ENCODE peak calls at places on chromosome 12, in four cellular contexts. R is tibial nerve, D is prostate gland, G is heart left ventricle. F is an unnamed sample.

GRCh38 chr12:103814436-103814835 is 26.6 kb downstream of the NT5DC3 start:
- DNase-seq in R (no peak), D (no peak), G (no peak), F (no peak)

GRCh38 chr12:109833307-109834189 is at the start of gene TRPV4:
- DNase-seq in R (no peak), D (no peak), G (peak; percentile 29), F (no peak)

GRCh38 chr12:116164263-116164817 is 113.2 kb downstream of the MED13L start:
- DNase-seq in R (no peak), D (no peak), G (no peak), F (no peak)

GRCh38 chr12:14710632-14711324 is 14.4 kb upstream of the GUCY2C start:
- DNase-seq in R (no peak), D (no peak), G (no peak), F (no peak)

GRCh38 chr12:44015333-44015941 is 179.6 kb downstream of the TMEM117 start:
- DNase-seq in R (no peak), D (no peak), G (no peak), F (no peak)

GRCh38 chr12:66829660-66830325 is 150.9 kb upstream of the GRIP1 start:
- DNase-seq in R (no peak), D (no peak), G (no peak), F (no peak)

GRCh38 chr12:105705765-105706164 is 375.3 kb downstream of the C12orf75 start:
- DNase-seq in R (peak; percentile 24), D (peak; percentile 32), G (peak; percentile 51), F (no peak)

GRCh38 chr12:128073937-128074336 is 193.0 kb upstream of the TMEM132C start:
- DNase-seq in R (no peak), D (no peak), G (no peak), F (no peak)

GRCh38 chr12:117125769-117126168 is 26.6 kb upstream of the TESC start:
- DNase-seq in R (no peak), D (no peak), G (no peak), F (no peak)

GRCh38 chr12:123100882-123101281 is 50.0 kb downstream of the PITPNM2 start:
- DNase-seq in R (no peak), D (no peak), G (no peak), F (no peak)

GRCh38 chr12:70467476-70467875 is 101.4 kb downstream of the KCNMB4 start:
- DNase-seq in R (no peak), D (no peak), G (no peak), F (no peak)

GRCh38 chr12:74977832-74978481 is 231.7 kb downstream of the KCNC2 start:
- DNase-seq in R (no peak), D (no peak), G (no peak), F (no peak)

GRCh38 chr12:6540181-6540877 is 6.0 kb downstream of the GAPDH start:
- DNase-seq in R (peak; percentile 88), D (peak; percentile 90), G (peak; percentile 87), F (peak; percentile 96)

GRCh38 chr12:44542716-44543115 is 333.4 kb downstream of the NELL2 start:
- DNase-seq in R (no peak), D (no peak), G (no peak), F (no peak)

GRCh38 chr12:6530576-6531260 is 3.6 kb upstream of the GAPDH start:
- DNase-seq in R (no peak), D (no peak), G (no peak), F (no peak)

GRCh38 chr12:94320109-94320508 is 139.6 kb downstream of the CEP83 start:
- DNase-seq in R (no peak), D (no peak), G (no peak), F (no peak)

GRCh38 chr12:68375701-68376469 is 43.7 kb upstream of the MDM1 start:
- DNase-seq in R (no peak), D (no peak), G (no peak), F (no peak)

GRCh38 chr12:124832856-124833255 is 30.8 kb downstream of the SCARB1 start:
- DNase-seq in R (no peak), D (no peak), G (no peak), F (no peak)

GRCh38 chr12:3964404-3964803 is 91.2 kb upstream of the PARP11 start:
- DNase-seq in R (no peak), D (no peak), G (no peak), F (no peak)

GRCh38 chr12:130026608-130027176 is 122.9 kb upstream of the TMEM132D start:
- DNase-seq in R (no peak), D (peak; percentile 46), G (no peak), F (no peak)

GRCh38 chr12:43370299-43370698 is 181.7 kb downstream of the ADAMTS20 start:
- DNase-seq in R (no peak), D (no peak), G (no peak), F (no peak)

GRCh38 chr12:83759906-83760305 is 1073.2 kb downstream of the TMTC2 start:
- DNase-seq in R (no peak), D (no peak), G (no peak), F (no peak)

GRCh38 chr12:94140556-94140955 is 7.8 kb upstream of the PLXNC1 start:
- DNase-seq in R (no peak), D (no peak), G (no peak), F (peak; percentile 58)

GRCh38 chr12:64893961-64894360 is 69.5 kb downstream of the TBC1D30 start:
- DNase-seq in R (no peak), D (no peak), G (no peak), F (no peak)

GRCh38 chr12:113221997-113222729 is 899 bp downstream of the TPCN1 start:
- DNase-seq in R (no peak), D (no peak), G (no peak), F (no peak)

GRCh38 chr12:110199360-110200123 is 75.4 kb downstream of the IFT81 start:
- DNase-seq in R (no peak), D (no peak), G (no peak), F (no peak)

GRCh38 chr12:100489326-100489725 is 15.7 kb downstream of the NR1H4 start:
- DNase-seq in R (no peak), D (no peak), G (no peak), F (no peak)
- H3K4me3 ChIP-seq in R (no peak overlapping the region), D (no peak overlapping the region), G (no peak overlapping the region), F (no peak overlapping the region)

GRCh38 chr12:80166751-80167150 is 67.4 kb downstream of the OTOGL start:
- DNase-seq in R (no peak), D (no peak), G (no peak), F (no peak)

GRCh38 chr12:80173465-80173864 is 74.1 kb downstream of the OTOGL start:
- DNase-seq in R (no peak), D (no peak), G (no peak), F (no peak)

GRCh38 chr12:80165741-80166140 is 66.4 kb downstream of the OTOGL start:
- DNase-seq in R (no peak), D (no peak), G (no peak), F (no peak)

GRCh38 chr12:80170915-80171314 is 71.6 kb downstream of the OTOGL start:
- DNase-seq in R (no peak), D (no peak), G (no peak), F (no peak)

DNA sequence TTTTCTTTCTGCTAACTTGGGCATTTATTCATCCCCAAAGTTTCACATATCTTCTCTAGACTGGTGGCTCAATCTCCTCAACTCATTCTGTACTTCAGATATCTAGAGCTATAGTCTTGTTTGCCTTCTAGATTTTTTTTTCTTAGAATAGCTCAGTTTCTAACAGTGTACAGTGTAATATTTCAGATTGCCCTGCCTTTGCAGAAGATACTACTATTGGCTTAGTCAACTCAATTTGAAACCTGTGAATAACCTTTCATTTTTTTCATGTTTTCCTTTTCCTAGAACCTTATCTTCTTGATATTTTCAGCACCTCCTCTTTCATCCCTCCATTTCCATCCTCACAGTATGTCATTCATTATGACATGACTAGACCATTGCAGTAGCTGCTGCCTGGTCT is 69.6 kb downstream of the OTOGL start:
- DNase-seq in R (no peak), D (no peak), G (no peak), F (no peak)
- H3K4me1 ChIP-seq in R (no peaks in the 10 kb centered on the region), D (no peaks in the 10 kb centered on the region), G (no peaks in the 10 kb centered on the region), F (no peaks in the 10 kb centered on the region)

GRCh38 chr12:92593734-92594402 is 108.9 kb upstream of the PLEKHG7 start:
- DNase-seq in R (no peak), D (peak; percentile 13), G (peak; percentile 21), F (peak; percentile 83)
- TF ChIP-seq POLR2A in R (no peak), D (no peak), G (no peak), F (no peak)

GRCh38 chr12:31523306-31523705 is 67.6 kb downstream of the DENND5B start:
- DNase-seq in R (no peak), D (no peak), G (no peak), F (no peak)
- H3K4me3 ChIP-seq in R (no peak overlapping the region), D (no peak overlapping the region), G (no peak overlapping the region), F (no peak overlapping the region)

GRCh38 chr12:56634242-56634836 is 4.2 kb upstream of the BAZ2A start:
- DNase-seq in R (no peak), D (peak; percentile 77), G (peak; percentile 54), F (peak; percentile 73)
- H3K4me1 ChIP-seq in R (peaks cover 35% of the 10 kb centered on the region), D (peaks cover 26% of the 10 kb centered on the region), G (peaks cover 52% of the 10 kb centered on the region), F (peaks cover 53% of the 10 kb centered on the region)

F was measured in Peyer's patch.